ENCODE peak calls at places on chromosomes 12 and 14, in nine cellular contexts. One of them, this sample, is unnamed.
A peak's percentile ranks its signal among the peaks of the same experiment; 100 is the strongest.

GRCh38 chr12:24561882-24562760 is 386.8 kb downstream of the BCAT1 start:
- DNase-seq in stimulated activated CD4-positive, alpha-beta T cell treated with anti-CD3 and anti-CD28 coated beads, Interleukin-1b, Interleukin-23, amount 100 ng/mL, for 4 hours: no peak
- DNase-seq in AG09309: no peak
- DNase-seq in dorsolateral prefrontal cortex: peak; percentile 65
- DNase-seq in activated CD4-positive, CD25-positive, alpha-beta regulatory T cell: no peak
- DNase-seq in GM20000: peak; percentile 68
- DNase-seq in GOT3: no peak
- DNase-seq in iPS-NIHi11: peak; percentile 84
- DNase-seq in ELF-1: peak; percentile 81
- DNase-seq in this sample: peak; percentile 41

GRCh38 chr12:95611676-95612309 is 60.5 kb upstream of the USP44 start:
- DNase-seq in GOT3: no peak
- DNase-seq in ELF-1: no peak
- DNase-seq in dorsolateral prefrontal cortex: no peak
- DNase-seq in stimulated activated CD4-positive, alpha-beta T cell treated with anti-CD3 and anti-CD28 coated beads, Interleukin-1b, Interleukin-23, amount 100 ng/mL, for 4 hours: no peak
- DNase-seq in AG09309: no peak
- DNase-seq in activated CD4-positive, CD25-positive, alpha-beta regulatory T cell: no peak
- DNase-seq in GM20000: no peak
- DNase-seq in iPS-NIHi11: no peak
- DNase-seq in this sample: no peak

GRCh38 chr12:8709124-8709830 is 11.5 kb downstream of the RIMKLB start:
- DNase-seq in dorsolateral prefrontal cortex: no peak
- DNase-seq in AG09309: no peak
- DNase-seq in iPS-NIHi11: no peak
- DNase-seq in stimulated activated CD4-positive, alpha-beta T cell treated with anti-CD3 and anti-CD28 coated beads, Interleukin-1b, Interleukin-23, amount 100 ng/mL, for 4 hours: no peak
- DNase-seq in GM20000: no peak
- DNase-seq in GOT3: no peak
- DNase-seq in ELF-1: no peak
- DNase-seq in activated CD4-positive, CD25-positive, alpha-beta regulatory T cell: no peak
- DNase-seq in this sample: no peak

GRCh38 chr12:110234197-110235154 is 46.6 kb upstream of the ATP2A2 start:
- DNase-seq in AG09309: no peak
- DNase-seq in dorsolateral prefrontal cortex: no peak
- DNase-seq in ELF-1: no peak
- DNase-seq in activated CD4-positive, CD25-positive, alpha-beta regulatory T cell: no peak
- DNase-seq in GM20000: no peak
- DNase-seq in stimulated activated CD4-positive, alpha-beta T cell treated with anti-CD3 and anti-CD28 coated beads, Interleukin-1b, Interleukin-23, amount 100 ng/mL, for 4 hours: no peak
- DNase-seq in iPS-NIHi11: no peak
- DNase-seq in GOT3: no peak
- DNase-seq in this sample: no peak

GRCh38 chr14:64200170-64200569 is 94.0 kb downstream of the ESR2 start:
- DNase-seq in GOT3: no peak
- DNase-seq in ELF-1: peak; percentile 41
- DNase-seq in activated CD4-positive, CD25-positive, alpha-beta regulatory T cell: no peak
- DNase-seq in stimulated activated CD4-positive, alpha-beta T cell treated with anti-CD3 and anti-CD28 coated beads, Interleukin-1b, Interleukin-23, amount 100 ng/mL, for 4 hours: no peak
- DNase-seq in dorsolateral prefrontal cortex: no peak
- DNase-seq in GM20000: no peak
- DNase-seq in AG09309: no peak
- DNase-seq in iPS-NIHi11: no peak
- DNase-seq in this sample: peak; percentile 8

GRCh38 chr12:67989184-67989965 is at the start of gene IFNG-AS1:
- DNase-seq in AG09309: no peak
- DNase-seq in GM20000: no peak
- DNase-seq in dorsolateral prefrontal cortex: no peak
- DNase-seq in ELF-1: no peak
- DNase-seq in activated CD4-positive, CD25-positive, alpha-beta regulatory T cell: no peak
- DNase-seq in stimulated activated CD4-positive, alpha-beta T cell treated with anti-CD3 and anti-CD28 coated beads, Interleukin-1b, Interleukin-23, amount 100 ng/mL, for 4 hours: no peak
- DNase-seq in iPS-NIHi11: no peak
- DNase-seq in GOT3: no peak
- DNase-seq in this sample: no peak

GRCh38 chr12:115941362-115941761 is 336.1 kb downstream of the MED13L start:
- DNase-seq in GM20000: no peak
- DNase-seq in iPS-NIHi11: no peak
- DNase-seq in activated CD4-positive, CD25-positive, alpha-beta regulatory T cell: no peak
- DNase-seq in stimulated activated CD4-positive, alpha-beta T cell treated with anti-CD3 and anti-CD28 coated beads, Interleukin-1b, Interleukin-23, amount 100 ng/mL, for 4 hours: no peak
- DNase-seq in ELF-1: no peak
- DNase-seq in GOT3: no peak
- DNase-seq in dorsolateral prefrontal cortex: no peak
- DNase-seq in AG09309: no peak
- DNase-seq in this sample: no peak

GRCh38 chr12:4164591-4165558 is 108.7 kb upstream of the CCND2 start:
- DNase-seq in iPS-NIHi11: peak; percentile 72
- DNase-seq in ELF-1: peak; percentile 75
- DNase-seq in GM20000: peak; percentile 73
- DNase-seq in stimulated activated CD4-positive, alpha-beta T cell treated with anti-CD3 and anti-CD28 coated beads, Interleukin-1b, Interleukin-23, amount 100 ng/mL, for 4 hours: peak; percentile 58
- DNase-seq in AG09309: no peak
- DNase-seq in dorsolateral prefrontal cortex: no peak
- DNase-seq in activated CD4-positive, CD25-positive, alpha-beta regulatory T cell: peak; percentile 46
- DNase-seq in GOT3: no peak
- DNase-seq in this sample: peak; percentile 27

GRCh38 chr12:29773076-29773475 is 10.7 kb downstream of the TMTC1 start:
- DNase-seq in dorsolateral prefrontal cortex: no peak
- DNase-seq in GM20000: no peak
- DNase-seq in activated CD4-positive, CD25-positive, alpha-beta regulatory T cell: no peak
- DNase-seq in iPS-NIHi11: no peak
- DNase-seq in AG09309: no peak
- DNase-seq in stimulated activated CD4-positive, alpha-beta T cell treated with anti-CD3 and anti-CD28 coated beads, Interleukin-1b, Interleukin-23, amount 100 ng/mL, for 4 hours: no peak
- DNase-seq in ELF-1: no peak
- DNase-seq in GOT3: no peak
- DNase-seq in this sample: no peak

GRCh38 chr12:27821259-27821973 is 41.4 kb upstream of the MANSC4 start:
- DNase-seq in AG09309: peak; percentile 38
- DNase-seq in ELF-1: peak; percentile 60
- DNase-seq in activated CD4-positive, CD25-positive, alpha-beta regulatory T cell: no peak
- DNase-seq in dorsolateral prefrontal cortex: no peak
- DNase-seq in GM20000: peak; percentile 61
- DNase-seq in GOT3: peak; percentile 1
- DNase-seq in iPS-NIHi11: peak; percentile 83
- DNase-seq in stimulated activated CD4-positive, alpha-beta T cell treated with anti-CD3 and anti-CD28 coated beads, Interleukin-1b, Interleukin-23, amount 100 ng/mL, for 4 hours: no peak
- DNase-seq in this sample: no peak

GRCh38 chr12:120468271-120468845 is 1.2 kb downstream of the SRSF9 start:
- DNase-seq in ELF-1: peak; percentile 74
- DNase-seq in activated CD4-positive, CD25-positive, alpha-beta regulatory T cell: no peak
- DNase-seq in GOT3: no peak
- DNase-seq in iPS-NIHi11: peak; percentile 21
- DNase-seq in stimulated activated CD4-positive, alpha-beta T cell treated with anti-CD3 and anti-CD28 coated beads, Interleukin-1b, Interleukin-23, amount 100 ng/mL, for 4 hours: no peak
- DNase-seq in GM20000: peak; percentile 48
- DNase-seq in dorsolateral prefrontal cortex: no peak
- DNase-seq in AG09309: no peak
- DNase-seq in this sample: no peak

GRCh38 chr12:738712-739111 is 13.7 kb upstream of the WNK1 start:
- DNase-seq in ELF-1: no peak
- DNase-seq in stimulated activated CD4-positive, alpha-beta T cell treated with anti-CD3 and anti-CD28 coated beads, Interleukin-1b, Interleukin-23, amount 100 ng/mL, for 4 hours: no peak
- DNase-seq in iPS-NIHi11: no peak
- DNase-seq in dorsolateral prefrontal cortex: no peak
- DNase-seq in GOT3: no peak
- DNase-seq in activated CD4-positive, CD25-positive, alpha-beta regulatory T cell: no peak
- DNase-seq in GM20000: no peak
- DNase-seq in AG09309: no peak
- DNase-seq in this sample: no peak

GRCh38 chr14:35438910-35439713 is 34.6 kb upstream of the NFKBIA start:
- DNase-seq in activated CD4-positive, CD25-positive, alpha-beta regulatory T cell: no peak
- DNase-seq in dorsolateral prefrontal cortex: no peak
- DNase-seq in GM20000: peak; percentile 17
- DNase-seq in iPS-NIHi11: peak; percentile 45
- DNase-seq in AG09309: no peak
- DNase-seq in ELF-1: peak; percentile 27
- DNase-seq in stimulated activated CD4-positive, alpha-beta T cell treated with anti-CD3 and anti-CD28 coated beads, Interleukin-1b, Interleukin-23, amount 100 ng/mL, for 4 hours: no peak
- DNase-seq in GOT3: no peak
- DNase-seq in this sample: no peak

GRCh38 chr12:94733727-94734126 is 83.4 kb upstream of the TMCC3 start:
- DNase-seq in GOT3: no peak
- DNase-seq in activated CD4-positive, CD25-positive, alpha-beta regulatory T cell: no peak
- DNase-seq in dorsolateral prefrontal cortex: no peak
- DNase-seq in GM20000: no peak
- DNase-seq in AG09309: no peak
- DNase-seq in iPS-NIHi11: no peak
- DNase-seq in stimulated activated CD4-positive, alpha-beta T cell treated with anti-CD3 and anti-CD28 coated beads, Interleukin-1b, Interleukin-23, amount 100 ng/mL, for 4 hours: no peak
- DNase-seq in ELF-1: no peak
- DNase-seq in this sample: no peak

GRCh38 chr14:99073401-99073800 is 198.6 kb downstream of the BCL11B start:
- DNase-seq in activated CD4-positive, CD25-positive, alpha-beta regulatory T cell: no peak
- DNase-seq in stimulated activated CD4-positive, alpha-beta T cell treated with anti-CD3 and anti-CD28 coated beads, Interleukin-1b, Interleukin-23, amount 100 ng/mL, for 4 hours: no peak
- DNase-seq in ELF-1: no peak
- DNase-seq in dorsolateral prefrontal cortex: no peak
- DNase-seq in GOT3: no peak
- DNase-seq in AG09309: no peak
- DNase-seq in GM20000: no peak
- DNase-seq in iPS-NIHi11: no peak
- DNase-seq in this sample: no peak

GRCh38 chr12:26832817-26833691 is at the start of gene ITPR2:
- DNase-seq in stimulated activated CD4-positive, alpha-beta T cell treated with anti-CD3 and anti-CD28 coated beads, Interleukin-1b, Interleukin-23, amount 100 ng/mL, for 4 hours: peak; percentile 93
- DNase-seq in dorsolateral prefrontal cortex: peak; percentile 86
- DNase-seq in GM20000: peak; percentile 100
- DNase-seq in iPS-NIHi11: peak; percentile 98
- DNase-seq in GOT3: peak; percentile 62
- DNase-seq in ELF-1: peak; percentile 88
- DNase-seq in AG09309: no peak
- DNase-seq in activated CD4-positive, CD25-positive, alpha-beta regulatory T cell: peak; percentile 86
- DNase-seq in this sample: peak; percentile 88

GRCh38 chr12:111034148-111034910 is 114.0 kb upstream of the MYL2 start:
- DNase-seq in iPS-NIHi11: peak; percentile 71
- DNase-seq in dorsolateral prefrontal cortex: no peak
- DNase-seq in ELF-1: peak; percentile 35
- DNase-seq in GM20000: no peak
- DNase-seq in stimulated activated CD4-positive, alpha-beta T cell treated with anti-CD3 and anti-CD28 coated beads, Interleukin-1b, Interleukin-23, amount 100 ng/mL, for 4 hours: no peak
- DNase-seq in GOT3: no peak
- DNase-seq in activated CD4-positive, CD25-positive, alpha-beta regulatory T cell: no peak
- DNase-seq in AG09309: no peak
- DNase-seq in this sample: no peak

GRCh38 chr12:46269429-46270241 is 792 bp upstream of the SLC38A1 start:
- DNase-seq in activated CD4-positive, CD25-positive, alpha-beta regulatory T cell: peak; percentile 29
- DNase-seq in ELF-1: peak; percentile 67
- DNase-seq in AG09309: no peak
- DNase-seq in iPS-NIHi11: peak; percentile 35
- DNase-seq in GOT3: no peak
- DNase-seq in dorsolateral prefrontal cortex: no peak
- DNase-seq in GM20000: peak; percentile 73
- DNase-seq in stimulated activated CD4-positive, alpha-beta T cell treated with anti-CD3 and anti-CD28 coated beads, Interleukin-1b, Interleukin-23, amount 100 ng/mL, for 4 hours: peak; percentile 55
- DNase-seq in this sample: no peak

GRCh38 chr12:52082668-52082987 is 3.1 kb downstream of the SMIM41 start:
- DNase-seq in activated CD4-positive, CD25-positive, alpha-beta regulatory T cell: no peak
- DNase-seq in GOT3: no peak
- DNase-seq in iPS-NIHi11: peak; percentile 11
- DNase-seq in stimulated activated CD4-positive, alpha-beta T cell treated with anti-CD3 and anti-CD28 coated beads, Interleukin-1b, Interleukin-23, amount 100 ng/mL, for 4 hours: no peak
- DNase-seq in dorsolateral prefrontal cortex: no peak
- DNase-seq in ELF-1: no peak
- DNase-seq in AG09309: no peak
- DNase-seq in GM20000: no peak
- DNase-seq in this sample: no peak

GRCh38 chr12:68276400-68276930 is 23.1 kb upstream of the IL22 start:
- DNase-seq in iPS-NIHi11: no peak
- DNase-seq in GOT3: no peak
- DNase-seq in AG09309: no peak
- DNase-seq in activated CD4-positive, CD25-positive, alpha-beta regulatory T cell: no peak
- DNase-seq in GM20000: no peak
- DNase-seq in stimulated activated CD4-positive, alpha-beta T cell treated with anti-CD3 and anti-CD28 coated beads, Interleukin-1b, Interleukin-23, amount 100 ng/mL, for 4 hours: no peak
- DNase-seq in ELF-1: no peak
- DNase-seq in dorsolateral prefrontal cortex: no peak
- DNase-seq in this sample: no peak

GRCh38 chr12:83161451-83161850 is 474.7 kb downstream of the TMTC2 start:
- DNase-seq in stimulated activated CD4-positive, alpha-beta T cell treated with anti-CD3 and anti-CD28 coated beads, Interleukin-1b, Interleukin-23, amount 100 ng/mL, for 4 hours: no peak
- DNase-seq in GM20000: no peak
- DNase-seq in AG09309: no peak
- DNase-seq in iPS-NIHi11: no peak
- DNase-seq in activated CD4-positive, CD25-positive, alpha-beta regulatory T cell: no peak
- DNase-seq in ELF-1: no peak
- DNase-seq in dorsolateral prefrontal cortex: no peak
- DNase-seq in GOT3: no peak
- DNase-seq in this sample: no peak

GRCh38 chr12:56996793-56997545 is 9.4 kb downstream of the ZBTB39 start:
- DNase-seq in GOT3: no peak
- DNase-seq in ELF-1: no peak
- DNase-seq in AG09309: no peak
- DNase-seq in stimulated activated CD4-positive, alpha-beta T cell treated with anti-CD3 and anti-CD28 coated beads, Interleukin-1b, Interleukin-23, amount 100 ng/mL, for 4 hours: no peak
- DNase-seq in iPS-NIHi11: no peak
- DNase-seq in GM20000: no peak
- DNase-seq in dorsolateral prefrontal cortex: no peak
- DNase-seq in activated CD4-positive, CD25-positive, alpha-beta regulatory T cell: no peak
- DNase-seq in this sample: no peak

GRCh38 chr14:80781968-80782367 is 159.6 kb downstream of the CEP128 start:
- DNase-seq in dorsolateral prefrontal cortex: no peak
- DNase-seq in iPS-NIHi11: no peak
- DNase-seq in AG09309: no peak
- DNase-seq in ELF-1: no peak
- DNase-seq in GOT3: no peak
- DNase-seq in stimulated activated CD4-positive, alpha-beta T cell treated with anti-CD3 and anti-CD28 coated beads, Interleukin-1b, Interleukin-23, amount 100 ng/mL, for 4 hours: no peak
- DNase-seq in activated CD4-positive, CD25-positive, alpha-beta regulatory T cell: no peak
- DNase-seq in GM20000: no peak
- DNase-seq in this sample: no peak

GRCh38 chr14:23568600-23569310 is 1.2 kb upstream of the AP1G2 start:
- DNase-seq in dorsolateral prefrontal cortex: no peak
- DNase-seq in stimulated activated CD4-positive, alpha-beta T cell treated with anti-CD3 and anti-CD28 coated beads, Interleukin-1b, Interleukin-23, amount 100 ng/mL, for 4 hours: no peak
- DNase-seq in activated CD4-positive, CD25-positive, alpha-beta regulatory T cell: no peak
- DNase-seq in GM20000: no peak
- DNase-seq in GOT3: no peak
- DNase-seq in AG09309: no peak
- DNase-seq in iPS-NIHi11: peak; percentile 43
- DNase-seq in ELF-1: no peak
- DNase-seq in this sample: no peak

GRCh38 chr12:71415336-71416231 is 24.0 kb upstream of the LGR5 start:
- DNase-seq in ELF-1: peak; percentile 35
- DNase-seq in AG09309: no peak
- DNase-seq in iPS-NIHi11: peak; percentile 63
- DNase-seq in GOT3: no peak
- DNase-seq in GM20000: peak; percentile 45
- DNase-seq in stimulated activated CD4-positive, alpha-beta T cell treated with anti-CD3 and anti-CD28 coated beads, Interleukin-1b, Interleukin-23, amount 100 ng/mL, for 4 hours: no peak
- DNase-seq in activated CD4-positive, CD25-positive, alpha-beta regulatory T cell: no peak
- DNase-seq in dorsolateral prefrontal cortex: no peak
- DNase-seq in this sample: no peak

GRCh38 chr14:49972840-49973239 is 80.0 kb downstream of the ARF6 start:
- DNase-seq in stimulated activated CD4-positive, alpha-beta T cell treated with anti-CD3 and anti-CD28 coated beads, Interleukin-1b, Interleukin-23, amount 100 ng/mL, for 4 hours: no peak
- DNase-seq in dorsolateral prefrontal cortex: no peak
- DNase-seq in ELF-1: no peak
- DNase-seq in GOT3: no peak
- DNase-seq in activated CD4-positive, CD25-positive, alpha-beta regulatory T cell: no peak
- DNase-seq in GM20000: no peak
- DNase-seq in AG09309: peak; percentile 43
- DNase-seq in iPS-NIHi11: no peak
- DNase-seq in this sample: no peak

GRCh38 chr12:19223018-19223417 is 93.5 kb downstream of the PLEKHA5 start:
- DNase-seq in GM20000: no peak
- DNase-seq in dorsolateral prefrontal cortex: no peak
- DNase-seq in activated CD4-positive, CD25-positive, alpha-beta regulatory T cell: no peak
- DNase-seq in iPS-NIHi11: no peak
- DNase-seq in ELF-1: no peak
- DNase-seq in AG09309: no peak
- DNase-seq in stimulated activated CD4-positive, alpha-beta T cell treated with anti-CD3 and anti-CD28 coated beads, Interleukin-1b, Interleukin-23, amount 100 ng/mL, for 4 hours: no peak
- DNase-seq in GOT3: no peak
- DNase-seq in this sample: no peak

GRCh38 chr12:120429368-120429767 is 8.5 kb upstream of the COX6A1 start:
- DNase-seq in ELF-1: peak; percentile 30
- DNase-seq in activated CD4-positive, CD25-positive, alpha-beta regulatory T cell: no peak
- DNase-seq in AG09309: no peak
- DNase-seq in GM20000: no peak
- DNase-seq in dorsolateral prefrontal cortex: no peak
- DNase-seq in stimulated activated CD4-positive, alpha-beta T cell treated with anti-CD3 and anti-CD28 coated beads, Interleukin-1b, Interleukin-23, amount 100 ng/mL, for 4 hours: no peak
- DNase-seq in iPS-NIHi11: no peak
- DNase-seq in GOT3: no peak
- DNase-seq in this sample: no peak

GRCh38 chr14:99758121-99758871 is 34.9 kb upstream of the EML1 start:
- DNase-seq in ELF-1: peak; percentile 63
- DNase-seq in GOT3: no peak
- DNase-seq in stimulated activated CD4-positive, alpha-beta T cell treated with anti-CD3 and anti-CD28 coated beads, Interleukin-1b, Interleukin-23, amount 100 ng/mL, for 4 hours: no peak
- DNase-seq in iPS-NIHi11: peak; percentile 69
- DNase-seq in dorsolateral prefrontal cortex: no peak
- DNase-seq in AG09309: peak; percentile 88
- DNase-seq in activated CD4-positive, CD25-positive, alpha-beta regulatory T cell: no peak
- DNase-seq in GM20000: no peak
- DNase-seq in this sample: no peak

This sample was measured in hypothalamus.